ENCODE peak calls at places on chromosomes 16 and 17, in four cellular contexts. One of them, this sample, is unnamed.
A peak's percentile ranks its signal among the peaks of the same experiment; 100 is the strongest.

GRCh38 chr16:15979801-15980200 is 30.4 kb downstream of the ABCC1 start:
- DNase-seq in hepatocyte: no peak
- DNase-seq in MM.1S: no peak
- DNase-seq in H9: no peak
- DNase-seq in this sample: no peak

GRCh38 chr16:14002416-14002815 is 68.7 kb upstream of the MRTFB start:
- DNase-seq in hepatocyte: no peak
- DNase-seq in MM.1S: no peak
- DNase-seq in H9: no peak
- DNase-seq in this sample: no peak

GRCh38 chr17:68461122-68461539 is 3.8 kb upstream of the WIPI1 start:
- DNase-seq in hepatocyte: no peak
- DNase-seq in MM.1S: no peak
- DNase-seq in H9: no peak
- DNase-seq in this sample: no peak

GRCh38 chr16:17354121-17354750 is 116.5 kb downstream of the XYLT1 start:
- DNase-seq in hepatocyte: no peak
- DNase-seq in MM.1S: no peak
- DNase-seq in H9: no peak
- DNase-seq in this sample: no peak

GRCh38 chr16:30761427-30761927 is 385 bp downstream of the CFAP119 start:
- DNase-seq in hepatocyte: peak; percentile 58
- DNase-seq in MM.1S: peak; percentile 48
- DNase-seq in H9: peak; percentile 68
- DNase-seq in this sample: peak; percentile 91

GRCh38 chr16:69861276-69862030 is 89.7 kb upstream of the CLEC18A start:
- DNase-seq in hepatocyte: peak; percentile 57
- DNase-seq in MM.1S: no peak
- DNase-seq in H9: no peak
- DNase-seq in this sample: peak; percentile 85

GRCh38 chr17:63881935-63882601 is at the start of gene GH2:
- DNase-seq in hepatocyte: peak; percentile 67
- DNase-seq in MM.1S: peak; percentile 53
- DNase-seq in H9: peak; percentile 88
- DNase-seq in this sample: peak; percentile 93

GRCh38 chr16:88430524-88431446 is 22.3 kb upstream of the ZFPM1 start:
- DNase-seq in hepatocyte: no peak
- DNase-seq in MM.1S: no peak
- DNase-seq in H9: peak; percentile 66
- DNase-seq in this sample: no peak

GRCh38 chr17:49576121-49576905 is 642 bp downstream of the NXPH3 start:
- DNase-seq in hepatocyte: peak; percentile 68
- DNase-seq in MM.1S: no peak
- DNase-seq in H9: peak; percentile 91
- DNase-seq in this sample: peak; percentile 96

GRCh38 chr16:7456221-7456620 is 123.6 kb downstream of the RBFOX1 start:
- DNase-seq in hepatocyte: no peak
- DNase-seq in MM.1S: no peak
- DNase-seq in H9: no peak
- DNase-seq in this sample: no peak

GRCh38 chr16:27374231-27374793 is 27.7 kb upstream of the IL21R start:
- DNase-seq in hepatocyte: no peak
- DNase-seq in MM.1S: peak; percentile 39
- DNase-seq in H9: no peak
- DNase-seq in this sample: no peak

GRCh38 chr16:77037696-77038347 is 153.2 kb upstream of the MON1B start:
- DNase-seq in hepatocyte: no peak
- DNase-seq in MM.1S: no peak
- DNase-seq in H9: peak; percentile 27
- DNase-seq in this sample: no peak

GRCh38 chr17:2195729-2196128 is 107.9 kb downstream of the SMG6 start:
- DNase-seq in hepatocyte: no peak
- DNase-seq in MM.1S: no peak
- DNase-seq in H9: no peak
- DNase-seq in this sample: no peak

GRCh38 chr16:26963109-26963508 is 103.6 kb upstream of the C16orf82 start:
- DNase-seq in hepatocyte: peak; percentile 12
- DNase-seq in MM.1S: no peak
- DNase-seq in H9: peak; percentile 75
- DNase-seq in this sample: no peak

GRCh38 chr17:57424273-57424672 is 167.9 kb downstream of the MSI2 start:
- DNase-seq in hepatocyte: no peak
- DNase-seq in MM.1S: no peak
- DNase-seq in H9: no peak
- DNase-seq in this sample: no peak

GRCh38 chr17:4998027-4998665 is 396 bp downstream of the KIF1C start:
- DNase-seq in hepatocyte: no peak
- DNase-seq in MM.1S: no peak
- DNase-seq in H9: peak; percentile 72
- DNase-seq in this sample: no peak

GRCh38 chr17:5248821-5249479 is 14.3 kb upstream of the SCIMP start:
- DNase-seq in hepatocyte: no peak
- DNase-seq in MM.1S: no peak
- DNase-seq in H9: peak; percentile 70
- DNase-seq in this sample: no peak

GRCh38 chr17:73989671-73990070 is 213.8 kb upstream of the RPL38 start:
- DNase-seq in hepatocyte: no peak
- DNase-seq in MM.1S: no peak
- DNase-seq in H9: no peak
- DNase-seq in this sample: no peak

GRCh38 chr17:81094744-81095607 is 60.0 kb downstream of the BAIAP2 start:
- DNase-seq in hepatocyte: peak; percentile 95
- DNase-seq in MM.1S: no peak
- DNase-seq in H9: peak; percentile 86
- DNase-seq in this sample: peak; percentile 100

GRCh38 chr17:67139784-67140665 is 95.7 kb downstream of the CACNG1 start:
- DNase-seq in hepatocyte: no peak
- DNase-seq in MM.1S: no peak
- DNase-seq in H9: peak; percentile 54
- DNase-seq in this sample: no peak

GRCh38 chr16:55508941-55509920 is at the start of gene LPCAT2:
- DNase-seq in hepatocyte: peak; percentile 94
- DNase-seq in MM.1S: peak; percentile 66
- DNase-seq in H9: peak; percentile 93
- DNase-seq in this sample: peak; percentile 92

GRCh38 chr17:2695961-2696760 is 15.4 kb downstream of the CLUH start:
- DNase-seq in hepatocyte: no peak
- DNase-seq in MM.1S: no peak
- DNase-seq in H9: no peak
- DNase-seq in this sample: peak; percentile 87

GRCh38 chr16:74169687-74170522 is 126.7 kb upstream of the PSMD7 start:
- DNase-seq in hepatocyte: peak; percentile 63
- DNase-seq in MM.1S: no peak
- DNase-seq in H9: no peak
- DNase-seq in this sample: no peak

GRCh38 chr16:684961-685696 is 995 bp upstream of the JMJD8 start:
- DNase-seq in hepatocyte: no peak
- DNase-seq in MM.1S: no peak
- DNase-seq in H9: no peak
- DNase-seq in this sample: no peak

GRCh38 chr16:57509231-57509923 is 23.1 kb upstream of the DOK4 start:
- DNase-seq in hepatocyte: peak; percentile 8
- DNase-seq in MM.1S: no peak
- DNase-seq in H9: no peak
- DNase-seq in this sample: peak; percentile 80

GRCh38 chr17:45296003-45296832 is 20.6 kb downstream of the MAP3K14 start:
- DNase-seq in hepatocyte: no peak
- DNase-seq in MM.1S: peak; percentile 22
- DNase-seq in H9: no peak
- DNase-seq in this sample: peak; percentile 91

GRCh38 chr16:10256855-10257641 is 74.8 kb upstream of the GRIN2A start:
- DNase-seq in hepatocyte: peak; percentile 77
- DNase-seq in MM.1S: peak; percentile 38
- DNase-seq in H9: peak; percentile 75
- DNase-seq in this sample: peak; percentile 90

GRCh38 chr17:36509272-36509985 is 22.9 kb downstream of the ZNHIT3 start:
- DNase-seq in hepatocyte: no peak
- DNase-seq in MM.1S: no peak
- DNase-seq in H9: no peak
- DNase-seq in this sample: no peak

GRCh38 chr17:14305785-14306496 is 5.1 kb downstream of the HS3ST3B1 start:
- DNase-seq in hepatocyte: no peak
- DNase-seq in MM.1S: no peak
- DNase-seq in H9: peak; percentile 4
- DNase-seq in this sample: peak; percentile 61

GRCh38 chr17:42720996-42721583 is 23.8 kb downstream of the EZH1 start:
- DNase-seq in hepatocyte: peak; percentile 87
- DNase-seq in MM.1S: peak; percentile 82
- DNase-seq in H9: no peak
- DNase-seq in this sample: peak; percentile 88

GRCh38 chr16:84854759-84855158 is 35.0 kb downstream of the CRISPLD2 start:
- DNase-seq in hepatocyte: no peak
- DNase-seq in MM.1S: no peak
- DNase-seq in H9: no peak
- DNase-seq in this sample: peak; percentile 82

GRCh38 chr17:16351831-16352230 is 1.4 kb downstream of the CENPV start:
- DNase-seq in hepatocyte: no peak
- DNase-seq in MM.1S: no peak
- DNase-seq in H9: no peak
- DNase-seq in this sample: peak; percentile 83

GRCh38 chr17:47949197-47949759 is 7.9 kb downstream of the PNPO start:
- DNase-seq in hepatocyte: peak; percentile 94
- DNase-seq in MM.1S: peak; percentile 79
- DNase-seq in H9: peak; percentile 96
- DNase-seq in this sample: peak; percentile 93

GRCh38 chr17:36088559-36089376 is 1.2 kb downstream of the CCL3 start:
- DNase-seq in hepatocyte: no peak
- DNase-seq in MM.1S: no peak
- DNase-seq in H9: no peak
- DNase-seq in this sample: no peak

GRCh38 chr17:66508896-66509843 is 206.8 kb downstream of the PRKCA start:
- DNase-seq in hepatocyte: peak; percentile 40
- DNase-seq in MM.1S: no peak
- DNase-seq in H9: no peak
- DNase-seq in this sample: peak; percentile 84

GRCh38 chr16:87552772-87553171 is 49.5 kb upstream of the JPH3 start:
- DNase-seq in hepatocyte: peak; percentile 56
- DNase-seq in MM.1S: no peak
- DNase-seq in H9: no peak
- DNase-seq in this sample: peak; percentile 78

GRCh38 chr17:48753794-48754499 is 25.4 kb upstream of the HOXB13 start:
- DNase-seq in hepatocyte: no peak
- DNase-seq in MM.1S: no peak
- DNase-seq in H9: no peak
- DNase-seq in this sample: peak; percentile 79

GRCh38 chr17:19253112-19253511 is 15.9 kb downstream of the EPN2 start:
- DNase-seq in hepatocyte: no peak
- DNase-seq in MM.1S: no peak
- DNase-seq in H9: no peak
- DNase-seq in this sample: no peak
- H3K79me2 ChIP-seq in hepatocyte: peaks cover 99% of the 10 kb centered on the region
- H3K79me2 ChIP-seq in MM.1S: peaks cover 42% of the 10 kb centered on the region
- H3K79me2 ChIP-seq in H9: no peaks in the 10 kb centered on the region
- H3K79me2 ChIP-seq in this sample: peaks cover 80% of the 10 kb centered on the region

DNA sequence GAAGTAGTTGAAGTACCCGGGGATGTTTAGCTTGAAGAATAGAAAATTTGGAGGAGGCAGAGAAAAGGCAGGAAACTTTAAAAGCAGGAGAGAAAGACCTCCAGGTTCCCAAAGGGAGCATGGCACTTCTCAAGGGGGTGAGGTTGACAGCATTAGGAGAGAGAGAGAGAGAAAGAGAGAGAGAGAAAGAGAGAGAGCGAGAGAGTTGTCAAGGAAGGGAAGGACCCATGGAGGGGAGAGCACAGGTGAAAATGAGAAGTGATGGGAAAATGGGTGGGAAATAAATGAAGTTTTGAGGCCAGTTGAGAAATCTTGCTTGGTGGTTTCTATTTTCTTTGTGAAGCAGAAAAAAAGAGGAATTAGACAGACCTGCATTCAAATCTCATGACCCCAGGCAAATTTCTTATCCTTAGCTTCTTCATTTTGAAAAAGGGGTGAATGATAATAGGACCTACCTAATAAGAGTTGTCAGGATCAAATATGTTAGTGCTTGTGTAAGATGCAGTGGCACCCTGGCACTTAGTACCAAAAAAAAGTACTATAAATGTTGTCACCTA is 24.0 kb downstream of the PRKCB start:
- DNase-seq in hepatocyte: no peak
- DNase-seq in MM.1S: no peak
- DNase-seq in H9: no peak
- DNase-seq in this sample: no peak
- H4K20me1 ChIP-seq in hepatocyte: no peaks in the 10 kb centered on the region
- H4K20me1 ChIP-seq in MM.1S: no peaks in the 10 kb centered on the region
- H4K20me1 ChIP-seq in H9: no peaks in the 10 kb centered on the region
- H4K20me1 ChIP-seq in this sample: no peaks in the 10 kb centered on the region

GRCh38 chr16:67055712-67056487 is 27.0 kb downstream of the CBFB start:
- DNase-seq in hepatocyte: peak; percentile 71
- DNase-seq in MM.1S: no peak
- DNase-seq in H9: no peak
- DNase-seq in this sample: peak; percentile 93

GRCh38 chr16:67052399-67052798 is 23.4 kb downstream of the CBFB start:
- DNase-seq in hepatocyte: no peak
- DNase-seq in MM.1S: no peak
- DNase-seq in H9: no peak
- DNase-seq in this sample: no peak

GRCh38 chr16:67053767-67054334 is 24.9 kb downstream of the CBFB start:
- DNase-seq in hepatocyte: no peak
- DNase-seq in MM.1S: no peak
- DNase-seq in H9: no peak
- DNase-seq in this sample: no peak
- H3K79me2 ChIP-seq in hepatocyte: peaks cover 62% of the 10 kb centered on the region
- H3K79me2 ChIP-seq in MM.1S: peaks cover 93% of the 10 kb centered on the region
- H3K79me2 ChIP-seq in H9: no peaks in the 10 kb centered on the region
- H3K79me2 ChIP-seq in this sample: peaks cover 78% of the 10 kb centered on the region

GRCh38 chr17:28744802-28745051 is 916 bp downstream of the TRAF4 start:
- DNase-seq in hepatocyte: no peak
- DNase-seq in MM.1S: no peak
- DNase-seq in H9: peak; percentile 39
- DNase-seq in this sample: peak; percentile 81
- H4K20me1 ChIP-seq in hepatocyte: peaks cover 35% of the 10 kb centered on the region
- H4K20me1 ChIP-seq in MM.1S: no peaks in the 10 kb centered on the region
- H4K20me1 ChIP-seq in H9: no peaks in the 10 kb centered on the region
- H4K20me1 ChIP-seq in this sample: peaks cover 40% of the 10 kb centered on the region

DNA sequence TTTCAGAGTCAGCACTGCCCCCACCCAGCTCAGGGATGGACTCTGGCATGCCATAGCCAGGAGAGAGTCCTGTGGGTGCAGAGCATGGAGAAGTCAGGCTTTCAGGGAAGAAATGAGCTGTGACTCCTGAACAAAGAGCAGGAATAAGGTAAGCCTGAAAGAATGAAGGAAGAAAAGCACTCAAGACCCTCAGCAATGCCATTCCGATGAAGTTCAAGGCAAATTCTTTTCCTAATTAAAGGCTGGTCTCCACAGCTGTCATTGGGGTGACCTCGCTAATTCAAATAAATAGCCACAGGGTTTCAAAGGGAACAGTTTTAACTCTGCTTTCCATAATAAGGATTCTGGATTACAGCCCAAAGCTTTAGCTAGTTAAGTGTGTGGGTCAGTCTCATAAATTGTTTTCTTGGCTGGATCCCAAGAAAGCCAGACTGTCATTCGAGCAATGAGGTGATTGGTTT is 31.7 kb downstream of the TOM1L2 start:
- DNase-seq in hepatocyte: no peak
- DNase-seq in MM.1S: no peak
- DNase-seq in H9: no peak
- DNase-seq in this sample: peak; percentile 73
- H3K79me2 ChIP-seq in hepatocyte: peaks cover 59% of the 10 kb centered on the region
- H3K79me2 ChIP-seq in MM.1S: peaks cover 35% of the 10 kb centered on the region
- H3K79me2 ChIP-seq in H9: no peaks in the 10 kb centered on the region
- H3K79me2 ChIP-seq in this sample: peaks cover 75% of the 10 kb centered on the region

This sample was measured in osteoblast.